ENCODE peak calls at places on chromosomes 16 and 17, in six cellular contexts. One of them, this sample, is unnamed.

GRCh38 chr17:17241656-17242055 is 4.7 kb upstream of the FLCN start:
- DNase-seq in activated CD4-positive, alpha-beta memory T cell treated with anti-CD3 and anti-CD28 coated beads for 36 hours: no peak
- DNase-seq in SW 1271: no peak
- DNase-seq in ELR: no peak
- DNase-seq in stimulated activated CD8-positive, alpha-beta memory T cell treated with anti-CD3 and anti-CD28 coated beads, Interleukin-4, amount 100 ng/mL, for 24 hours: no peak
- DNase-seq in astrocyte: no peak
- DNase-seq in this sample: no peak

GRCh38 chr17:35868791-35869190 is at the start of gene HEATR9:
- DNase-seq in ELR: no peak
- DNase-seq in stimulated activated CD8-positive, alpha-beta memory T cell treated with anti-CD3 and anti-CD28 coated beads, Interleukin-4, amount 100 ng/mL, for 24 hours: no peak
- DNase-seq in SW 1271: no peak
- DNase-seq in activated CD4-positive, alpha-beta memory T cell treated with anti-CD3 and anti-CD28 coated beads for 36 hours: no peak
- DNase-seq in astrocyte: no peak
- DNase-seq in this sample: no peak

GRCh38 chr17:83173997-83174858 is 94.8 kb downstream of the METRNL start:
- DNase-seq in activated CD4-positive, alpha-beta memory T cell treated with anti-CD3 and anti-CD28 coated beads for 36 hours: peak; percentile 7
- DNase-seq in ELR: no peak
- DNase-seq in stimulated activated CD8-positive, alpha-beta memory T cell treated with anti-CD3 and anti-CD28 coated beads, Interleukin-4, amount 100 ng/mL, for 24 hours: no peak
- DNase-seq in SW 1271: no peak
- DNase-seq in astrocyte: no peak
- DNase-seq in this sample: no peak

GRCh38 chr17:74369221-74369620 is 1.9 kb downstream of the GPR142 start:
- DNase-seq in SW 1271: no peak
- DNase-seq in stimulated activated CD8-positive, alpha-beta memory T cell treated with anti-CD3 and anti-CD28 coated beads, Interleukin-4, amount 100 ng/mL, for 24 hours: peak; percentile 54
- DNase-seq in activated CD4-positive, alpha-beta memory T cell treated with anti-CD3 and anti-CD28 coated beads for 36 hours: peak; percentile 82
- DNase-seq in ELR: no peak
- DNase-seq in astrocyte: no peak
- DNase-seq in this sample: no peak

GRCh38 chr16:24189941-24190340 is 66.2 kb upstream of the CACNG3 start:
- DNase-seq in activated CD4-positive, alpha-beta memory T cell treated with anti-CD3 and anti-CD28 coated beads for 36 hours: no peak
- DNase-seq in stimulated activated CD8-positive, alpha-beta memory T cell treated with anti-CD3 and anti-CD28 coated beads, Interleukin-4, amount 100 ng/mL, for 24 hours: no peak
- DNase-seq in ELR: no peak
- DNase-seq in astrocyte: no peak
- DNase-seq in SW 1271: no peak
- DNase-seq in this sample: no peak

GRCh38 chr17:52157603-52158449 is 688 bp downstream of the CA10 start:
- DNase-seq in astrocyte: no peak
- DNase-seq in activated CD4-positive, alpha-beta memory T cell treated with anti-CD3 and anti-CD28 coated beads for 36 hours: peak; percentile 10
- DNase-seq in stimulated activated CD8-positive, alpha-beta memory T cell treated with anti-CD3 and anti-CD28 coated beads, Interleukin-4, amount 100 ng/mL, for 24 hours: no peak
- DNase-seq in ELR: no peak
- DNase-seq in SW 1271: no peak
- DNase-seq in this sample: no peak

GRCh38 chr16:50627419-50627818 is 53.7 kb downstream of the SNX20 start:
- DNase-seq in astrocyte: peak; percentile 16
- DNase-seq in activated CD4-positive, alpha-beta memory T cell treated with anti-CD3 and anti-CD28 coated beads for 36 hours: peak; percentile 62
- DNase-seq in ELR: peak; percentile 42
- DNase-seq in stimulated activated CD8-positive, alpha-beta memory T cell treated with anti-CD3 and anti-CD28 coated beads, Interleukin-4, amount 100 ng/mL, for 24 hours: peak; percentile 11
- DNase-seq in SW 1271: no peak
- DNase-seq in this sample: peak; percentile 37

GRCh38 chr16:70754874-70755600 is 45.9 kb downstream of the VAC14 start:
- DNase-seq in ELR: no peak
- DNase-seq in SW 1271: no peak
- DNase-seq in activated CD4-positive, alpha-beta memory T cell treated with anti-CD3 and anti-CD28 coated beads for 36 hours: no peak
- DNase-seq in astrocyte: no peak
- DNase-seq in stimulated activated CD8-positive, alpha-beta memory T cell treated with anti-CD3 and anti-CD28 coated beads, Interleukin-4, amount 100 ng/mL, for 24 hours: no peak
- DNase-seq in this sample: no peak

GRCh38 chr17:50127661-50128361 is 2.1 kb downstream of the SAMD14 start:
- DNase-seq in astrocyte: peak; percentile 45
- DNase-seq in SW 1271: no peak
- DNase-seq in stimulated activated CD8-positive, alpha-beta memory T cell treated with anti-CD3 and anti-CD28 coated beads, Interleukin-4, amount 100 ng/mL, for 24 hours: no peak
- DNase-seq in activated CD4-positive, alpha-beta memory T cell treated with anti-CD3 and anti-CD28 coated beads for 36 hours: no peak
- DNase-seq in ELR: peak; percentile 67
- DNase-seq in this sample: peak; percentile 62

GRCh38 chr17:49942918-49943317 is 26.1 kb upstream of the DLX4 start:
- DNase-seq in ELR: no peak
- DNase-seq in activated CD4-positive, alpha-beta memory T cell treated with anti-CD3 and anti-CD28 coated beads for 36 hours: no peak
- DNase-seq in stimulated activated CD8-positive, alpha-beta memory T cell treated with anti-CD3 and anti-CD28 coated beads, Interleukin-4, amount 100 ng/mL, for 24 hours: no peak
- DNase-seq in astrocyte: no peak
- DNase-seq in SW 1271: no peak
- DNase-seq in this sample: no peak

GRCh38 chr17:32335647-32336046 is 6.3 kb downstream of the C17orf75 start:
- DNase-seq in astrocyte: peak; percentile 84
- DNase-seq in activated CD4-positive, alpha-beta memory T cell treated with anti-CD3 and anti-CD28 coated beads for 36 hours: no peak
- DNase-seq in SW 1271: no peak
- DNase-seq in ELR: peak; percentile 90
- DNase-seq in stimulated activated CD8-positive, alpha-beta memory T cell treated with anti-CD3 and anti-CD28 coated beads, Interleukin-4, amount 100 ng/mL, for 24 hours: no peak
- DNase-seq in this sample: peak; percentile 89

GRCh38 chr17:52744179-52744578 is 585.7 kb upstream of the CA10 start:
- DNase-seq in activated CD4-positive, alpha-beta memory T cell treated with anti-CD3 and anti-CD28 coated beads for 36 hours: no peak
- DNase-seq in SW 1271: no peak
- DNase-seq in ELR: no peak
- DNase-seq in stimulated activated CD8-positive, alpha-beta memory T cell treated with anti-CD3 and anti-CD28 coated beads, Interleukin-4, amount 100 ng/mL, for 24 hours: no peak
- DNase-seq in astrocyte: no peak
- DNase-seq in this sample: no peak

GRCh38 chr16:66605177-66605999 is 884 bp downstream of the CMTM3 start:
- DNase-seq in stimulated activated CD8-positive, alpha-beta memory T cell treated with anti-CD3 and anti-CD28 coated beads, Interleukin-4, amount 100 ng/mL, for 24 hours: peak; percentile 20
- DNase-seq in ELR: peak; percentile 58
- DNase-seq in SW 1271: no peak
- DNase-seq in astrocyte: peak; percentile 34
- DNase-seq in activated CD4-positive, alpha-beta memory T cell treated with anti-CD3 and anti-CD28 coated beads for 36 hours: peak; percentile 55
- DNase-seq in this sample: peak; percentile 18

GRCh38 chr17:35725917-35726608 is 5.4 kb upstream of the RASL10B start:
- DNase-seq in activated CD4-positive, alpha-beta memory T cell treated with anti-CD3 and anti-CD28 coated beads for 36 hours: no peak
- DNase-seq in SW 1271: no peak
- DNase-seq in stimulated activated CD8-positive, alpha-beta memory T cell treated with anti-CD3 and anti-CD28 coated beads, Interleukin-4, amount 100 ng/mL, for 24 hours: no peak
- DNase-seq in ELR: no peak
- DNase-seq in astrocyte: no peak
- DNase-seq in this sample: no peak

GRCh38 chr17:19766016-19766415 is 17.9 kb upstream of the ALDH3A1 start:
- DNase-seq in stimulated activated CD8-positive, alpha-beta memory T cell treated with anti-CD3 and anti-CD28 coated beads, Interleukin-4, amount 100 ng/mL, for 24 hours: no peak
- DNase-seq in ELR: no peak
- DNase-seq in SW 1271: no peak
- DNase-seq in astrocyte: no peak
- DNase-seq in activated CD4-positive, alpha-beta memory T cell treated with anti-CD3 and anti-CD28 coated beads for 36 hours: no peak
- DNase-seq in this sample: no peak

GRCh38 chr17:79965806-79966205 is 69.9 kb downstream of the TBC1D16 start:
- DNase-seq in ELR: no peak
- DNase-seq in activated CD4-positive, alpha-beta memory T cell treated with anti-CD3 and anti-CD28 coated beads for 36 hours: no peak
- DNase-seq in stimulated activated CD8-positive, alpha-beta memory T cell treated with anti-CD3 and anti-CD28 coated beads, Interleukin-4, amount 100 ng/mL, for 24 hours: no peak
- DNase-seq in SW 1271: no peak
- DNase-seq in astrocyte: no peak
- DNase-seq in this sample: no peak

GRCh38 chr17:47730681-47731080 is 2.4 kb upstream of the TBX21 start:
- DNase-seq in ELR: no peak
- DNase-seq in astrocyte: no peak
- DNase-seq in SW 1271: no peak
- DNase-seq in stimulated activated CD8-positive, alpha-beta memory T cell treated with anti-CD3 and anti-CD28 coated beads, Interleukin-4, amount 100 ng/mL, for 24 hours: no peak
- DNase-seq in activated CD4-positive, alpha-beta memory T cell treated with anti-CD3 and anti-CD28 coated beads for 36 hours: no peak
- DNase-seq in this sample: no peak

GRCh38 chr17:58337126-58337599 is 8.6 kb upstream of the TSPOAP1 start:
- DNase-seq in activated CD4-positive, alpha-beta memory T cell treated with anti-CD3 and anti-CD28 coated beads for 36 hours: peak; percentile 68
- DNase-seq in astrocyte: no peak
- DNase-seq in stimulated activated CD8-positive, alpha-beta memory T cell treated with anti-CD3 and anti-CD28 coated beads, Interleukin-4, amount 100 ng/mL, for 24 hours: peak; percentile 46
- DNase-seq in SW 1271: no peak
- DNase-seq in ELR: no peak
- DNase-seq in this sample: no peak

GRCh38 chr16:68319185-68319908 is 8.5 kb downstream of the PRMT7 start:
- DNase-seq in activated CD4-positive, alpha-beta memory T cell treated with anti-CD3 and anti-CD28 coated beads for 36 hours: peak; percentile 83
- DNase-seq in stimulated activated CD8-positive, alpha-beta memory T cell treated with anti-CD3 and anti-CD28 coated beads, Interleukin-4, amount 100 ng/mL, for 24 hours: peak; percentile 38
- DNase-seq in ELR: no peak
- DNase-seq in SW 1271: no peak
- DNase-seq in astrocyte: no peak
- DNase-seq in this sample: no peak

GRCh38 chr16:50636865-50637374 is 44.2 kb downstream of the SNX20 start:
- DNase-seq in stimulated activated CD8-positive, alpha-beta memory T cell treated with anti-CD3 and anti-CD28 coated beads, Interleukin-4, amount 100 ng/mL, for 24 hours: no peak
- DNase-seq in ELR: no peak
- DNase-seq in astrocyte: no peak
- DNase-seq in activated CD4-positive, alpha-beta memory T cell treated with anti-CD3 and anti-CD28 coated beads for 36 hours: no peak
- DNase-seq in SW 1271: no peak
- DNase-seq in this sample: no peak

GRCh38 chr16:74465281-74465680 is 44.0 kb upstream of the CLEC18B start:
- DNase-seq in ELR: no peak
- DNase-seq in activated CD4-positive, alpha-beta memory T cell treated with anti-CD3 and anti-CD28 coated beads for 36 hours: no peak
- DNase-seq in astrocyte: no peak
- DNase-seq in SW 1271: no peak
- DNase-seq in stimulated activated CD8-positive, alpha-beta memory T cell treated with anti-CD3 and anti-CD28 coated beads, Interleukin-4, amount 100 ng/mL, for 24 hours: no peak
- DNase-seq in this sample: no peak

GRCh38 chr17:860805-861204 is 78.7 kb downstream of the MRM3 start:
- DNase-seq in SW 1271: no peak
- DNase-seq in astrocyte: no peak
- DNase-seq in ELR: no peak
- DNase-seq in stimulated activated CD8-positive, alpha-beta memory T cell treated with anti-CD3 and anti-CD28 coated beads, Interleukin-4, amount 100 ng/mL, for 24 hours: no peak
- DNase-seq in activated CD4-positive, alpha-beta memory T cell treated with anti-CD3 and anti-CD28 coated beads for 36 hours: no peak
- DNase-seq in this sample: no peak

GRCh38 chr17:3803308-3803640 is 2.3 kb upstream of the ITGAE start:
- DNase-seq in stimulated activated CD8-positive, alpha-beta memory T cell treated with anti-CD3 and anti-CD28 coated beads, Interleukin-4, amount 100 ng/mL, for 24 hours: no peak
- DNase-seq in SW 1271: no peak
- DNase-seq in astrocyte: peak; percentile 15
- DNase-seq in activated CD4-positive, alpha-beta memory T cell treated with anti-CD3 and anti-CD28 coated beads for 36 hours: no peak
- DNase-seq in ELR: peak; percentile 25
- DNase-seq in this sample: no peak